ENCODE peak calls at places on chromosomes 2 and 18, in seven cellular contexts. K is HTR-8/SVneo; H is CD8-positive, alpha-beta T cell; P is left ventricle myocardium superior; T is dorsolateral prefrontal cortex; J is suprapubic skin; M is IMR-90. V is an unnamed sample.

GRCh38 chr2:38147333-38148121 is 71.6 kb upstream of the CYP1B1 start:
- DNase-seq in K (no peak), H (no peak), P (no peak), T (no peak), J (no peak), M (peak; percentile 47), V (no peak)

GRCh38 chr2:191478754-191479679 is 198.9 kb upstream of the NABP1 start:
- DNase-seq in K (no peak), H (no peak), P (peak; percentile 57), T (no peak), J (no peak), M (peak; percentile 39), V (peak; percentile 29)

GRCh38 chr2:159119652-159120257 is 151.3 kb downstream of the TANC1 start:
- DNase-seq in K (no peak), H (no peak), P (peak; percentile 65), T (no peak), J (no peak), M (peak; percentile 56), V (no peak)

GRCh38 chr2:237574894-237575868 is 8.8 kb downstream of the PRLH start:
- DNase-seq in K (no peak), H (no peak), P (peak; percentile 54), T (no peak), J (no peak), M (no peak), V (no peak)

GRCh38 chr2:226802573-226802972 is 3.0 kb upstream of the IRS1 start:
- DNase-seq in K (no peak), H (no peak), P (no peak), T (no peak), J (no peak), M (peak; percentile 92), V (peak; percentile 73)

GRCh38 chr2:33291278-33292013 is 185.0 kb upstream of the RASGRP3 start:
- DNase-seq in K (no peak), H (no peak), P (no peak), T (no peak), J (no peak), M (peak; percentile 86), V (peak; percentile 49)

GRCh38 chr2:38433607-38433975 is 56.5 kb upstream of the ATL2 start:
- DNase-seq in K (no peak), H (no peak), P (no peak), T (no peak), J (no peak), M (no peak), V (no peak)

GRCh38 chr2:219736196-219736595 is 108.8 kb downstream of the SLC4A3 start:
- DNase-seq in K (peak; percentile 72), H (no peak), P (no peak), T (peak; percentile 21), J (no peak), M (peak; percentile 81), V (peak; percentile 43)

GRCh38 chr18:12811191-12811950 is 72.7 kb downstream of the PTPN2 start:
- DNase-seq in K (no peak), H (no peak), P (no peak), T (no peak), J (no peak), M (peak; percentile 34), V (no peak)

GRCh38 chr2:224843141-224843540 is 127.0 kb upstream of the CCDC195 start:
- DNase-seq in K (no peak), H (no peak), P (no peak), T (no peak), J (no peak), M (peak; percentile 68), V (no peak)

GRCh38 chr2:44793322-44793870 is 148.1 kb upstream of the SIX3 start:
- DNase-seq in K (peak; percentile 32), H (no peak), P (no peak), T (no peak), J (no peak), M (peak; percentile 14), V (no peak)

GRCh38 chr2:190069936-190070696 is 7.6 kb upstream of the MSTN start:
- DNase-seq in K (peak; percentile 25), H (no peak), P (peak; percentile 23), T (peak; percentile 28), J (no peak), M (peak; percentile 75), V (peak; percentile 52)

GRCh38 chr2:240946654-240947053 is 40.5 kb downstream of the CROCC2 start:
- DNase-seq in K (peak; percentile 41), H (no peak), P (no peak), T (no peak), J (peak; percentile 64), M (no peak), V (no peak)

GRCh38 chr2:129877795-129878775 is 101.4 kb upstream of the RAB6C start:
- DNase-seq in K (peak; percentile 70), H (no peak), P (peak; percentile 44), T (peak; percentile 52), J (peak; percentile 76), M (peak; percentile 51), V (peak; percentile 10)